ENCODE peak calls at places on chromosomes 11 and 22, in five cellular contexts. T is stomach, D is GM19239, R is left lung, O is PC-9. Y is an unnamed sample.

GRCh38 chr11:17443926-17444690 is 32.5 kb downstream of the ABCC8 start:
- DNase-seq in T (no peak), D (no peak), R (no peak), O (no peak), Y (no peak)

GRCh38 chr11:95791385-95792033 is 1.2 kb downstream of the CEP57 start:
- DNase-seq in T (no peak), D (no peak), R (no peak), O (no peak), Y (no peak)

GRCh38 chr11:102763440-102763839 is 17.0 kb downstream of the MMP10 start:
- DNase-seq in T (no peak), D (no peak), R (no peak), O (no peak), Y (no peak)

GRCh38 chr11:959027-959426 is 33.4 kb downstream of the AP2A2 start:
- DNase-seq in T (no peak), D (no peak), R (no peak), O (no peak), Y (no peak)

GRCh38 chr22:29587938-29588699 is 7.2 kb upstream of the NIPSNAP1 start:
- DNase-seq in T (no peak), D (no peak), R (no peak), O (peak), Y (no peak)

GRCh38 chr11:40337118-40337517 is 1122.3 kb downstream of the LRRC4C start:
- DNase-seq in T (no peak), D (no peak), R (no peak), O (no peak), Y (peak)

GRCh38 chr22:19884161-19884953 is 29.7 kb upstream of the GNB1L start:
- DNase-seq in T (no peak), D (no peak), R (peak), O (no peak), Y (no peak)

GRCh38 chr11:77372736-77373135 is 71.2 kb upstream of the GDPD4 start:
- DNase-seq in T (no peak), D (no peak), R (no peak), O (no peak), Y (no peak)

GRCh38 chr22:35610741-35611140 is 6.4 kb downstream of the MB start:
- DNase-seq in T (no peak), D (no peak), R (no peak), O (no peak), Y (no peak)

GRCh38 chr22:23857606-23858483 is at the start of gene SLC2A11:
- DNase-seq in T (peak), D (peak), R (peak), O (peak), Y (peak)

GRCh38 chr22:27801197-27801615 is 350 bp downstream of the MN1 start:
- DNase-seq in T (peak), D (no peak), R (no peak), O (no peak), Y (no peak)

GRCh38 chr11:125359130-125359529 is 136.9 kb downstream of the FEZ1 start:
- DNase-seq in T (no peak), D (no peak), R (no peak), O (no peak), Y (no peak)

GRCh38 chr22:25475554-25476022 is 88.9 kb upstream of the GRK3 start:
- DNase-seq in T (no peak), D (no peak), R (peak), O (no peak), Y (no peak)

GRCh38 chr11:71222318-71223080 is 29.9 kb downstream of the SHANK2 start:
- DNase-seq in T (no peak), D (no peak), R (peak), O (no peak), Y (no peak)

GRCh38 chr11:44728491-44728910 is 1.7 kb downstream of the TSPAN18 start:
- DNase-seq in T (no peak), D (no peak), R (no peak), O (no peak), Y (no peak)

GRCh38 chr11:107969219-107969618 is 39.5 kb upstream of the CUL5 start:
- DNase-seq in T (no peak), D (no peak), R (no peak), O (no peak), Y (no peak)

GRCh38 chr22:38706101-38706884 is 549 bp downstream of the GTPBP1 start:
- DNase-seq in T (peak), D (no peak), R (peak), O (no peak), Y (no peak)